ENCODE peak calls at places on chromosomes 7 and 10, in six cellular contexts. I is A549, X is suprapubic skin, D is NB4, N is endothelial cell of umbilical vein, Q is H54. F is an unnamed sample.

GRCh38 chr10:7432884-7433726 is 22.3 kb upstream of the SFMBT2 start:
- DNase-seq in I (no peak), X (no peak), D (no peak), N (peak), Q (no peak), F (no peak)

GRCh38 chr7:1664711-1665591 is 5.1 kb upstream of the ELFN1 start:
- DNase-seq in I (peak), X (peak), D (peak), N (peak), Q (peak), F (peak)

GRCh38 chr7:112798199-112799159 is 8.3 kb upstream of the TMEM168 start:
- DNase-seq in I (no peak), X (no peak), D (peak), N (no peak), Q (no peak), F (no peak)

GRCh38 chr10:62959553-62959952 is 143.4 kb upstream of the EGR2 start:
- DNase-seq in I (no peak), X (no peak), D (no peak), N (no peak), Q (no peak), F (no peak)

GRCh38 chr10:115402690-115403089 is 309.5 kb downstream of the ATRNL1 start:
- DNase-seq in I (no peak), X (no peak), D (no peak), N (peak), Q (no peak), F (no peak)

GRCh38 chr10:122127943-122128342 is 139.0 kb downstream of the TACC2 start:
- DNase-seq in I (no peak), X (no peak), D (no peak), N (peak), Q (no peak), F (no peak)

GRCh38 chr7:133513608-133514007 is 260.7 kb downstream of the EXOC4 start:
- DNase-seq in I (peak), X (no peak), D (no peak), N (no peak), Q (no peak), F (no peak)

GRCh38 chr7:146443102-146443501 is 326.5 kb downstream of the CNTNAP2 start:
- DNase-seq in I (no peak), X (no peak), D (no peak), N (no peak), Q (no peak), F (no peak)

GRCh38 chr10:49298666-49298989 is 342 bp upstream of the C10orf71 start:
- DNase-seq in I (no peak), X (no peak), D (no peak), N (no peak), Q (no peak), F (peak)

GRCh38 chr7:149103424-149103823 is 12.9 kb upstream of the ZNF786 start:
- DNase-seq in I (no peak), X (no peak), D (no peak), N (no peak), Q (no peak), F (no peak)

GRCh38 chr7:99372275-99373085 is 2.0 kb upstream of the ARPC1B start:
- DNase-seq in I (no peak), X (no peak), D (no peak), N (no peak), Q (no peak), F (peak)

GRCh38 chr7:33547880-33548279 is 357.5 kb upstream of the BMPER start:
- DNase-seq in I (no peak), X (no peak), D (no peak), N (peak), Q (no peak), F (no peak)

GRCh38 chr10:12181065-12181775 is 14.5 kb downstream of the NUDT5 start:
- DNase-seq in I (no peak), X (no peak), D (peak), N (no peak), Q (peak), F (no peak)

GRCh38 chr10:20105236-20105635 is 289.0 kb downstream of the PLXDC2 start:
- DNase-seq in I (no peak), X (no peak), D (no peak), N (no peak), Q (no peak), F (no peak)

GRCh38 chr10:133336131-133337078 is at the start of gene CALY:
- DNase-seq in I (peak), X (no peak), D (no peak), N (no peak), Q (no peak), F (no peak)

GRCh38 chr7:126856691-126857291 is 395.9 kb downstream of the GRM8 start:
- DNase-seq in I (peak), X (no peak), D (peak), N (peak), Q (peak), F (no peak)

GRCh38 chr10:61633665-61634064 is 29.1 kb upstream of the CABCOCO1 start:
- DNase-seq in I (no peak), X (no peak), D (no peak), N (peak), Q (no peak), F (no peak)

GRCh38 chr10:63468947-63469346 is 3.2 kb upstream of the JMJD1C start:
- DNase-seq in I (no peak), X (no peak), D (no peak), N (no peak), Q (no peak), F (no peak)

GRCh38 chr10:71975891-71976725 is 11.9 kb downstream of the CHST3 start:
- DNase-seq in I (peak), X (no peak), D (peak), N (peak), Q (peak), F (peak)

GRCh38 chr10:13481690-13482089 is 47.1 kb downstream of the BEND7 start:
- DNase-seq in I (no peak), X (no peak), D (no peak), N (no peak), Q (no peak), F (no peak)

GRCh38 chr10:66629976-66630375 is 295.9 kb upstream of the LRRTM3 start:
- DNase-seq in I (no peak), X (no peak), D (no peak), N (no peak), Q (no peak), F (no peak)

GRCh38 chr10:3720228-3721019 is 64.6 kb downstream of the KLF6 start:
- DNase-seq in I (no peak), X (no peak), D (peak), N (peak), Q (no peak), F (peak)

GRCh38 chr7:97499204-97499603 is 232.7 kb upstream of the TAC1 start:
- DNase-seq in I (peak), X (no peak), D (peak), N (no peak), Q (peak), F (no peak)

GRCh38 chr10:113187066-113187777 is 237.2 kb downstream of the TCF7L2 start:
- DNase-seq in I (no peak), X (no peak), D (no peak), N (no peak), Q (no peak), F (peak)

GRCh38 chr7:100437150-100438100 is 1.1 kb upstream of the PPP1R35 start:
- DNase-seq in I (no peak), X (peak), D (no peak), N (no peak), Q (no peak), F (peak)

GRCh38 chr10:7185367-7185690 is 225.5 kb downstream of the SFMBT2 start:
- DNase-seq in I (no peak), X (no peak), D (peak), N (no peak), Q (no peak), F (no peak)

GRCh38 chr7:70719120-70719519 is 412.8 kb upstream of the GALNT17 start:
- DNase-seq in I (no peak), X (no peak), D (no peak), N (no peak), Q (no peak), F (no peak)

GRCh38 chr10:33143160-33143728 is 185.2 kb upstream of the ITGB1 start:
- DNase-seq in I (no peak), X (peak), D (peak), N (no peak), Q (no peak), F (peak)

GRCh38 chr10:5564537-5565204 is 39.9 kb downstream of the CALML3 start:
- DNase-seq in I (no peak), X (peak), D (no peak), N (no peak), Q (no peak), F (no peak)

GRCh38 chr7:156792611-156793010 is 100.4 kb downstream of the LMBR1 start:
- DNase-seq in I (no peak), X (no peak), D (no peak), N (no peak), Q (no peak), F (no peak)

GRCh38 chr7:27921081-27921836 is 181.3 kb downstream of the TAX1BP1 start:
- DNase-seq in I (peak), X (no peak), D (peak), N (peak), Q (peak), F (no peak)

GRCh38 chr10:129501652-129502436 is 34.8 kb downstream of the MGMT start:
- DNase-seq in I (no peak), X (no peak), D (no peak), N (no peak), Q (no peak), F (no peak)

GRCh38 chr7:25117226-25118047 is 7.6 kb downstream of the CYCS start:
- DNase-seq in I (no peak), X (no peak), D (no peak), N (no peak), Q (no peak), F (no peak)

GRCh38 chr7:25119102-25119501 is 6.0 kb downstream of the CYCS start:
- DNase-seq in I (no peak), X (no peak), D (no peak), N (no peak), Q (no peak), F (no peak)

GRCh38 chr7:25116621-25117020 is 8.4 kb downstream of the CYCS start:
- DNase-seq in I (no peak), X (no peak), D (no peak), N (no peak), Q (no peak), F (no peak)

GRCh38 chr7:25121599-25121998 is 3.5 kb downstream of the CYCS start:
- DNase-seq in I (no peak), X (no peak), D (no peak), N (no peak), Q (no peak), F (no peak)

DNA sequence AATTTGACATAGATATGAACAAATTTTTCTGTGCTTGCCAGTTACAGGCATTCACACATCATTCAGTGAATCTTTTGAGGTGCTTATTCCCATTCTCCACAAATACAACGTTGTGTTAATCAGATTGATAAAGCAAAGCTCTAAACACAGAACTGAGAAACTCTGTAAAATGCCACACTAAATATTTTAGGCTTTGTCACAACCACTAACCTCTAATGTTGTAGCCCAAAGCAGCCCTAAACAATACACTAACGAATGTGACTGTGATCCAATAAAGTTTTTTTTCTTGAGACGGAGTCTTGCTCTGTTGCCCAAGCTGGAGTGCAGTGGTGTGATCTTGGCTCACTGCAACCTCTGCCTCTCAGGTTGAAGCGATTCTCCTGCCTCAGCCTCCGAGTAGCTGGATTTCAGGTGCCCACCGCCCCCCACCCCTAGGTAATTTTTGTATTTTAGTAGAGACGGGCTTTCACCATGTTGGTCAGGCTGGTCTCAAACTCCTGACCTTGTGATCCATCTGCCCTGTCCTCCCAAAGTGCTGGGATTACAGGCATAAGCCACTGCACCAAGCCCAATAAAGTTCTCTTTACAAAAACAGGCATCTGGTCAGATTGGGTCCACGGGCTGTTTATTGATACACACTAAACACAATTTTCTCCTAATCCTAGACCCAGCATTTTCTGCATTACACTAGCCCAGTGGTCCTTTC is 6.9 kb downstream of the CYCS start:
- DNase-seq in I (no peak), X (no peak), D (no peak), N (no peak), Q (no peak), F (no peak)
- TF ChIP-seq POLR2A in I (no peak), X (no peak), D (no peak), N (no peak), Q (no peak), F (no peak)

GRCh38 chr7:5695037-5695708 is 86.3 kb downstream of the RNF216 start:
- DNase-seq in I (no peak), X (no peak), D (no peak), N (no peak), Q (no peak), F (peak)
- TF ChIP-seq POLR2A in I (no peak), X (peak), D (no peak), N (no peak), Q (no peak), F (peak)

GRCh38 chr7:71900556-71900955 is 511.6 kb downstream of the CALN1 start:
- DNase-seq in I (no peak), X (no peak), D (no peak), N (no peak), Q (no peak), F (no peak)

GRCh38 chr7:71904486-71904885 is 507.7 kb downstream of the CALN1 start:
- DNase-seq in I (no peak), X (no peak), D (no peak), N (no peak), Q (no peak), F (no peak)
- TF ChIP-seq POLR2A in I (no peak), X (no peak), D (no peak), N (no peak), Q (no peak), F (no peak)

DNA sequence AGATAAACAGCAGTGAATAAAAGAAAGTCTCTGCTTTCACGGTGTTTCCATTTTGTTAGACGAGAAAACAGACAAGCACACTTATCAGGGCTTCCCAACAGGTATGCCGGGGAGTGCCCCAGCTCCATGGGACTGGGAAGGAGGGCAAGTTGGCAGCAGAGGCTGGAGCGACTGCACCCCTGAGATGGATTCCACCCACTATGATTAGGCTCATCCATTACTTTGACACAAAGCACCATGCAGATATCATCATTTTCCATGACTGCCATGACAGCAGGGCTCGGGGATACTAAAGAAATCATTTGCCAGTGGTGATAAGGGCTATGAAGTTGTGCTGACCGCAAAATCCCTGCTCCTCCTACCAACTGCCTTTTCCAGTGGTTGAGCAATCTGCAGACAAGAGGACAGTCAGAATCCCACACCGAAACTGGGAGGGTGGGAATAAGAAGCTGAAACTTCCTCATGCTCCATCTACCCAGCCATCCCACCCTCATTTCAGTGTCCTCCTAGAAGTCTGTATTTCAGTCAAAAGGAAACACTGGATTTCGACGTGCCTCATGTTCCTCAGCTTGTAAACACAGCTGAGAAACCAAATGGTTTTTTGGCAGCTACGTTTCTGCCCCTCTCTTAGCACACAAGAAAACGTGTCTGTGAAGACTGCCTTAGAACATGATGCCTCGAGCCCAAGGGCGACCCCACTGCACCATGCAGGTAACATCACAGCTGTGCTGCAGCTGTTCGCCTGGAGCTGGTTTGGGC is 15.5 kb downstream of the CREB3L2 start:
- DNase-seq in I (no peak), X (no peak), D (no peak), N (no peak), Q (no peak), F (peak)
- TF ChIP-seq POLR2A in I (no peak), X (no peak), D (no peak), N (no peak), Q (no peak), F (no peak)

GRCh38 chr10:31603245-31604087 is 284.4 kb downstream of the ZEB1 start:
- DNase-seq in I (peak), X (peak), D (peak), N (peak), Q (peak), F (peak)
- TF ChIP-seq POLR2A in I (peak), X (peak), D (no peak), N (peak), Q (no peak), F (peak)

DNA sequence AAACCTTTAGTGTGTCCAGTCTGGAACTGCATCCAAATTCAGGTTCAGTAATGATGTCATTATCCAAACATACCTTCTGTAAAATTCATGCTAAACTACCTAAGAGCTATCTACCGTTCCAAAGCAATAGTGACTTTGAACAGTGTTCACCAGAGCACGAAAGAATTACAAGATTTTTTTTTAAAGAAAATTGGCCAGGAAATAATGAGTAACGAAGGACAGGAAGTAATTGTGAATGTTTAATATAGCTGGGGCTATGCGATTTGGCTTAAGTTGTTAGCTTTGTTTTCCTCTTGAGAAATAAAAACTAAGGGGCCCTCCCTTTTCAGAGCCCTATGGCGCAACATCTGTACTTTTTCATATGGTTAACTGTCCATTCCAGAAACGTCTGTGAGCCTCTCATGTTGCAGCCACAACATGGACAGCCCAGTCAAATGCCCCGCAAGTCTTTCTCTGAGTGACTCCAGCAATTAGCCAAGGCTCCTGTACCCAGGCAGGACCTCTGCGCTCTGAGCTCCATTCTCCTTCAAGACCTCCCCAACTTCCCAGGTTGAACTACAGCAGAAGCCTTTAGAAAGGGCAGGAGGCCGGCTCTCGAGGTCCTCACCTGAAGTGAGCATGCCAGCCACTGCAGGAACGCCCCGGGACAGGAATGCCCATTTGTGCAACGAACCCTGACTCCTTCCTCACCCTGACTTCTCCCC is 622 bp upstream of the FAS start:
- DNase-seq in I (no peak), X (no peak), D (peak), N (peak), Q (no peak), F (peak)
- TF ChIP-seq POLR2A in I (no peak), X (peak), D (no peak), N (peak), Q (no peak), F (no peak)

GRCh38 chr10:88902328-88902789 is 22.3 kb downstream of the STAMBPL1 start:
- DNase-seq in I (no peak), X (no peak), D (no peak), N (no peak), Q (no peak), F (no peak)

GRCh38 chr10:88899886-88900285 is 19.8 kb downstream of the STAMBPL1 start:
- DNase-seq in I (no peak), X (no peak), D (no peak), N (no peak), Q (no peak), F (no peak)

GRCh38 chr10:88903715-88904114 is 23.7 kb downstream of the STAMBPL1 start:
- DNase-seq in I (no peak), X (no peak), D (no peak), N (no peak), Q (no peak), F (no peak)

GRCh38 chr10:88901206-88901605 is 21.2 kb downstream of the STAMBPL1 start:
- DNase-seq in I (no peak), X (no peak), D (no peak), N (no peak), Q (no peak), F (no peak)

DNA sequence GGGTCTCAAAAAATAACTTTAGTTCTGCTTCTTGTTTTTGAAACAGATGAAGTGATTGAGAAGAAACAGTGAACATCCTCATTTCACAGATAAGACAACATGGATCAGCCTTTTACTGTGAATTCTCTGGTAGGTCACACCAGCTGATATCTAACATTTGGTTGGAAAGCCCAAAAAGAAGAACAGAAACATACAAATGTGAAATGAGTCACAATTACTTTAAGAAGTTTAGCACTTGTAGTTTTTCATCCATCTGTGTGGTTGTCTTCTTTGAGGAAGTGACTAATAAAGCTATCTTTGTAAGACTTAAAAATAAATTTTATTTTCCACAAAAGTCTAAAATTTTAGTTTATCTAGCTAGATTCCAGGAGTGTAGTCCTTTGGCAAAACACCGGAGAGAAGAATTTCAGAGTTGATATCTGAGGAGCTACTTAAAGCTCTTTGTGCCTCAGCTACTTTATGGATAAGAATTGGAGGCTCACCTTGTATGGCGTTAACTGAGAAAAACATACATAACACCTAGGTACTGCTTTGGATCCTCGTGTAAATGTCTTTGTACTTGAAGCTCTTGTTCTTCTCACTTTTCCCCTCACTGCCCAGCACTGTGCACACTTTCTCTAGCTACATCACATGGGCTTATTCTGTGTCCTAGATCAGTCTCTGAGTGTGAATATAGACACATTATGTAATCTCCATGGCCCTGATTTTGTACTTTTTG is 21.7 kb downstream of the STAMBPL1 start:
- DNase-seq in I (no peak), X (no peak), D (peak), N (no peak), Q (no peak), F (no peak)
- TF ChIP-seq POLR2A in I (no peak), X (no peak), D (no peak), N (no peak), Q (no peak), F (no peak)

GRCh38 chr7:18647602-18648001 is 152.1 kb downstream of the HDAC9 start:
- DNase-seq in I (no peak), X (no peak), D (peak), N (no peak), Q (no peak), F (no peak)
- TF ChIP-seq POLR2A in I (no peak), X (no peak), D (no peak), N (no peak), Q (no peak), F (no peak)